ENCODE peak calls at places on chromosomes 16 and 17, in ten cellular contexts. One of them, this sample, is unnamed.

GRCh38 chr16:81593481-81593880 is 148.9 kb downstream of the CMIP start:
- DNase-seq in H9: no peak
- DNase-seq in HCEC 1CT: no peak
- DNase-seq in SK-N-DZ: no peak
- DNase-seq in cardiac fibroblast: no peak
- DNase-seq in PC-3: no peak
- DNase-seq in hypothalamus: no peak
- DNase-seq in CD4-positive, alpha-beta T cell: no peak
- DNase-seq in mammary epithelial cell: no peak
- DNase-seq in ascending aorta: no peak
- DNase-seq in this sample: no peak

GRCh38 chr17:10135539-10136257 is 62.7 kb downstream of the GAS7 start:
- DNase-seq in SK-N-DZ: no peak
- DNase-seq in PC-3: no peak
- DNase-seq in H9: no peak
- DNase-seq in hypothalamus: no peak
- DNase-seq in ascending aorta: no peak
- DNase-seq in HCEC 1CT: no peak
- DNase-seq in cardiac fibroblast: peak; percentile 48
- DNase-seq in mammary epithelial cell: no peak
- DNase-seq in CD4-positive, alpha-beta T cell: no peak
- DNase-seq in this sample: no peak

GRCh38 chr17:6755281-6755680 is 565 bp upstream of the XAF1 start:
- DNase-seq in PC-3: no peak
- DNase-seq in ascending aorta: no peak
- DNase-seq in HCEC 1CT: peak; percentile 1
- DNase-seq in CD4-positive, alpha-beta T cell: no peak
- DNase-seq in SK-N-DZ: peak; percentile 45
- DNase-seq in H9: no peak
- DNase-seq in hypothalamus: no peak
- DNase-seq in mammary epithelial cell: no peak
- DNase-seq in cardiac fibroblast: peak; percentile 61
- DNase-seq in this sample: no peak

GRCh38 chr16:28845173-28846079 is 722 bp downstream of the TUFM start:
- DNase-seq in HCEC 1CT: peak; percentile 1
- DNase-seq in ascending aorta: no peak
- DNase-seq in mammary epithelial cell: peak; percentile 68
- DNase-seq in cardiac fibroblast: peak; percentile 44
- DNase-seq in hypothalamus: no peak
- DNase-seq in CD4-positive, alpha-beta T cell: no peak
- DNase-seq in PC-3: peak; percentile 62
- DNase-seq in SK-N-DZ: no peak
- DNase-seq in H9: no peak
- DNase-seq in this sample: no peak

GRCh38 chr16:89291355-89291754 is 73.9 kb downstream of the ZNF778 start:
- DNase-seq in ascending aorta: no peak
- DNase-seq in mammary epithelial cell: no peak
- DNase-seq in hypothalamus: no peak
- DNase-seq in CD4-positive, alpha-beta T cell: no peak
- DNase-seq in H9: no peak
- DNase-seq in SK-N-DZ: no peak
- DNase-seq in cardiac fibroblast: no peak
- DNase-seq in PC-3: no peak
- DNase-seq in HCEC 1CT: no peak
- DNase-seq in this sample: no peak

GRCh38 chr16:89925596-89926079 is 2.5 kb downstream of the TUBB3 start:
- DNase-seq in HCEC 1CT: no peak
- DNase-seq in hypothalamus: no peak
- DNase-seq in SK-N-DZ: no peak
- DNase-seq in ascending aorta: no peak
- DNase-seq in cardiac fibroblast: no peak
- DNase-seq in CD4-positive, alpha-beta T cell: no peak
- DNase-seq in PC-3: no peak
- DNase-seq in mammary epithelial cell: no peak
- DNase-seq in H9: no peak
- DNase-seq in this sample: peak; percentile 64

GRCh38 chr17:49029841-49030240 is 32.7 kb downstream of the IGF2BP1 start:
- DNase-seq in cardiac fibroblast: no peak
- DNase-seq in CD4-positive, alpha-beta T cell: no peak
- DNase-seq in hypothalamus: no peak
- DNase-seq in H9: no peak
- DNase-seq in PC-3: peak; percentile 24
- DNase-seq in SK-N-DZ: no peak
- DNase-seq in mammary epithelial cell: no peak
- DNase-seq in ascending aorta: no peak
- DNase-seq in HCEC 1CT: no peak
- DNase-seq in this sample: no peak

GRCh38 chr17:32486701-32487459 is at the start of gene CDK5R1:
- DNase-seq in mammary epithelial cell: peak; percentile 66
- DNase-seq in hypothalamus: peak; percentile 78
- DNase-seq in ascending aorta: no peak
- DNase-seq in cardiac fibroblast: peak; percentile 65
- DNase-seq in CD4-positive, alpha-beta T cell: peak; percentile 73
- DNase-seq in HCEC 1CT: peak; percentile 74
- DNase-seq in SK-N-DZ: peak; percentile 72
- DNase-seq in PC-3: peak; percentile 50
- DNase-seq in H9: peak; percentile 85
- DNase-seq in this sample: peak; percentile 62

GRCh38 chr16:57834936-57835335 is 32.6 kb upstream of the KIFC3 start:
- DNase-seq in PC-3: peak; percentile 42
- DNase-seq in mammary epithelial cell: peak; percentile 84
- DNase-seq in cardiac fibroblast: peak; percentile 80
- DNase-seq in HCEC 1CT: peak; percentile 5
- DNase-seq in CD4-positive, alpha-beta T cell: no peak
- DNase-seq in SK-N-DZ: no peak
- DNase-seq in H9: no peak
- DNase-seq in hypothalamus: no peak
- DNase-seq in ascending aorta: no peak
- DNase-seq in this sample: no peak

GRCh38 chr16:87550510-87550961 is 51.8 kb upstream of the JPH3 start:
- DNase-seq in cardiac fibroblast: peak; percentile 26
- DNase-seq in CD4-positive, alpha-beta T cell: peak; percentile 55
- DNase-seq in H9: peak; percentile 69
- DNase-seq in SK-N-DZ: no peak
- DNase-seq in mammary epithelial cell: no peak
- DNase-seq in hypothalamus: peak; percentile 38
- DNase-seq in ascending aorta: no peak
- DNase-seq in PC-3: peak; percentile 31
- DNase-seq in HCEC 1CT: no peak
- DNase-seq in this sample: peak; percentile 73

GRCh38 chr17:30599424-30600061 is 122.3 kb downstream of the GOSR1 start:
- DNase-seq in HCEC 1CT: no peak
- DNase-seq in ascending aorta: no peak
- DNase-seq in SK-N-DZ: no peak
- DNase-seq in cardiac fibroblast: no peak
- DNase-seq in hypothalamus: no peak
- DNase-seq in mammary epithelial cell: no peak
- DNase-seq in PC-3: no peak
- DNase-seq in H9: no peak
- DNase-seq in CD4-positive, alpha-beta T cell: no peak
- DNase-seq in this sample: no peak

GRCh38 chr16:87581867-87582220 is 20.5 kb upstream of the JPH3 start:
- DNase-seq in CD4-positive, alpha-beta T cell: no peak
- DNase-seq in cardiac fibroblast: peak; percentile 98
- DNase-seq in mammary epithelial cell: peak; percentile 79
- DNase-seq in HCEC 1CT: peak; percentile 97
- DNase-seq in SK-N-DZ: no peak
- DNase-seq in hypothalamus: no peak
- DNase-seq in ascending aorta: peak; percentile 75
- DNase-seq in PC-3: peak; percentile 89
- DNase-seq in H9: no peak
- DNase-seq in this sample: peak; percentile 78

GRCh38 chr16:89593841-89594240 is 18.3 kb downstream of the CPNE7 start:
- DNase-seq in cardiac fibroblast: no peak
- DNase-seq in H9: no peak
- DNase-seq in ascending aorta: no peak
- DNase-seq in SK-N-DZ: no peak
- DNase-seq in HCEC 1CT: no peak
- DNase-seq in PC-3: no peak
- DNase-seq in mammary epithelial cell: no peak
- DNase-seq in hypothalamus: no peak
- DNase-seq in CD4-positive, alpha-beta T cell: peak; percentile 41
- DNase-seq in this sample: no peak